ENCODE peak calls at places on chromosomes 3 and 15, in nine cellular contexts. L is mucosa of gallbladder; C is NCI-H774; F is DMS 273 treated with DMSO at 0.1 percent for 48 hours; O is activated CD4-positive, alpha-beta T cell treated with anti-CD3 and anti-CD28 coated beads for 48 hours; J is stimulated activated CD8-positive, alpha-beta memory T cell treated with anti-CD3 and anti-CD28 coated beads, Interleukin-7, amount 100 ng/mL, for 24 hours; V is fibroblast of lung; Q is NCI-H2081; N is H7. B is an unnamed sample.
A peak's percentile ranks its signal among the peaks of the same experiment; 100 is the strongest.

GRCh38 chr3:186693843-186694242 is 23.3 kb upstream of the KNG1 start:
- DNase-seq in L (no peak), C (no peak), F (no peak), O (no peak), J (no peak), V (no peak), Q (no peak), N (no peak), B (no peak)

GRCh38 chr15:36896949-36897348 is 203.4 kb downstream of the MEIS2 start:
- DNase-seq in L (no peak), C (no peak), F (no peak), O (no peak), J (no peak), V (no peak), Q (no peak), N (no peak), B (no peak)

GRCh38 chr15:67937153-67937761 is 97.4 kb upstream of the RNU6-1 start:
- DNase-seq in L (no peak), C (no peak), F (no peak), O (no peak), J (no peak), V (no peak), Q (no peak), N (peak; percentile 20), B (no peak)

GRCh38 chr3:132726341-132726823 is 4.2 kb upstream of the NPHP3 start:
- DNase-seq in L (no peak), C (peak; percentile 33), F (peak; percentile 24), O (no peak), J (no peak), V (peak; percentile 11), Q (peak; percentile 43), N (peak; percentile 46), B (peak; percentile 14)

GRCh38 chr3:187210555-187211327 is 13.5 kb downstream of the RTP1 start:
- DNase-seq in L (peak; percentile 60), C (no peak), F (no peak), O (no peak), J (no peak), V (peak; percentile 92), Q (no peak), N (peak; percentile 52), B (no peak)

GRCh38 chr3:72976182-72976825 is 20.3 kb upstream of the PPP4R2 start:
- DNase-seq in L (no peak), C (no peak), F (no peak), O (no peak), J (no peak), V (peak; percentile 25), Q (no peak), N (no peak), B (no peak)

GRCh38 chr15:61796056-61796455 is 264.2 kb downstream of the VPS13C start:
- DNase-seq in L (no peak), C (no peak), F (no peak), O (no peak), J (no peak), V (peak; percentile 19), Q (no peak), N (no peak), B (no peak)

GRCh38 chr15:31366169-31366734 is 39.6 kb downstream of the KLF13 start:
- DNase-seq in L (no peak), C (no peak), F (no peak), O (no peak), J (no peak), V (no peak), Q (no peak), N (peak; percentile 77), B (no peak)

GRCh38 chr15:34246276-34247010 is 21.6 kb downstream of the EMC4 start:
- DNase-seq in L (no peak), C (no peak), F (no peak), O (no peak), J (no peak), V (no peak), Q (no peak), N (no peak), B (no peak)

GRCh38 chr15:63509933-63510547 is 5.6 kb downstream of the USP3 start:
- DNase-seq in L (no peak), C (no peak), F (no peak), O (no peak), J (no peak), V (peak; percentile 83), Q (no peak), N (no peak), B (no peak)

GRCh38 chr3:111723293-111723963 is 128.3 kb upstream of the ZBED2 start:
- DNase-seq in L (no peak), C (peak; percentile 48), F (no peak), O (no peak), J (no peak), V (peak; percentile 93), Q (peak; percentile 53), N (no peak), B (no peak)

GRCh38 chr15:70474682-70475438 is 288.5 kb downstream of the UACA start:
- DNase-seq in L (peak; percentile 66), C (peak; percentile 74), F (no peak), O (no peak), J (no peak), V (peak; percentile 100), Q (peak; percentile 86), N (no peak), B (no peak)

GRCh38 chr3:87287025-87287424 is 10.6 kb upstream of the POU1F1 start:
- DNase-seq in L (no peak), C (no peak), F (no peak), O (no peak), J (no peak), V (peak; percentile 44), Q (no peak), N (no peak), B (no peak)

GRCh38 chr15:41966920-41967465 is 5.4 kb downstream of the EHD4 start:
- DNase-seq in L (no peak), C (no peak), F (no peak), O (no peak), J (no peak), V (no peak), Q (no peak), N (no peak), B (no peak)

GRCh38 chr3:66038726-66039589 is at the start of gene MAGI1:
- DNase-seq in L (peak; percentile 94), C (peak; percentile 78), F (peak; percentile 63), O (peak; percentile 69), J (no peak), V (peak; percentile 96), Q (peak; percentile 82), N (peak; percentile 98), B (peak; percentile 97)

GRCh38 chr3:108130705-108131104 is 39.9 kb upstream of the CD47 start:
- DNase-seq in L (no peak), C (no peak), F (no peak), O (no peak), J (no peak), V (peak; percentile 61), Q (no peak), N (no peak), B (no peak)

B was measured in hepatocyte.